ENCODE peak calls at places on chromosomes 4 and X, in six cellular contexts. One of them, this sample, is unnamed.

GRCh38 chr4:87108142-87108546 is 112.3 kb downstream of the KLHL8 start:
- DNase-seq in IMR-90: peak
- DNase-seq in pulmonary artery endothelial cell: no peak
- DNase-seq in CD4-positive, alpha-beta memory T cell: no peak
- DNase-seq in AG09319: peak
- DNase-seq in pancreas: no peak
- DNase-seq in this sample: no peak

GRCh38 chr4:128682942-128683666 is 126.4 kb upstream of the JADE1 start:
- DNase-seq in pulmonary artery endothelial cell: no peak
- DNase-seq in AG09319: no peak
- DNase-seq in pancreas: no peak
- DNase-seq in CD4-positive, alpha-beta memory T cell: no peak
- DNase-seq in IMR-90: no peak
- DNase-seq in this sample: no peak

GRCh38 chr4:40038972-40039371 is 17.7 kb upstream of the N4BP2 start:
- DNase-seq in pancreas: no peak
- DNase-seq in AG09319: no peak
- DNase-seq in IMR-90: peak
- DNase-seq in pulmonary artery endothelial cell: no peak
- DNase-seq in CD4-positive, alpha-beta memory T cell: no peak
- DNase-seq in this sample: no peak

GRCh38 chr4:89248879-89249281 is 58.7 kb downstream of the GPRIN3 start:
- DNase-seq in IMR-90: no peak
- DNase-seq in pulmonary artery endothelial cell: no peak
- DNase-seq in AG09319: no peak
- DNase-seq in pancreas: peak
- DNase-seq in CD4-positive, alpha-beta memory T cell: no peak
- DNase-seq in this sample: no peak

GRCh38 chr4:9969526-9970398 is 51.5 kb downstream of the SLC2A9 start:
- DNase-seq in pulmonary artery endothelial cell: no peak
- DNase-seq in IMR-90: no peak
- DNase-seq in CD4-positive, alpha-beta memory T cell: no peak
- DNase-seq in pancreas: no peak
- DNase-seq in AG09319: no peak
- DNase-seq in this sample: no peak

GRCh38 chrX:63661676-63662075 is 123.3 kb downstream of the ARHGEF9 start:
- DNase-seq in pancreas: no peak
- DNase-seq in IMR-90: no peak
- DNase-seq in AG09319: no peak
- DNase-seq in CD4-positive, alpha-beta memory T cell: no peak
- DNase-seq in pulmonary artery endothelial cell: no peak
- DNase-seq in this sample: no peak

GRCh38 chrX:136847874-136848273 is 32.7 kb downstream of the RBMX start:
- DNase-seq in pancreas: no peak
- DNase-seq in pulmonary artery endothelial cell: no peak
- DNase-seq in CD4-positive, alpha-beta memory T cell: no peak
- DNase-seq in AG09319: no peak
- DNase-seq in IMR-90: peak
- DNase-seq in this sample: no peak

GRCh38 chrX:78029663-78030062 is 60.2 kb upstream of the PGAM4 start:
- DNase-seq in AG09319: peak
- DNase-seq in IMR-90: peak
- DNase-seq in pancreas: no peak
- DNase-seq in CD4-positive, alpha-beta memory T cell: no peak
- DNase-seq in pulmonary artery endothelial cell: no peak
- DNase-seq in this sample: no peak

GRCh38 chr4:80878218-80878617 is 152.3 kb upstream of the BMP3 start:
- DNase-seq in CD4-positive, alpha-beta memory T cell: no peak
- DNase-seq in pulmonary artery endothelial cell: no peak
- DNase-seq in pancreas: no peak
- DNase-seq in AG09319: no peak
- DNase-seq in IMR-90: peak
- DNase-seq in this sample: no peak

This sample was measured in naive B cell.